ENCODE peak calls at places on chromosomes 1 and 21, in six cellular contexts. H, V, Z, I, E and B are unnamed samples. For H3K36me3, the result is how much of the 10 kb centered on the place peaks cover.

GRCh38 chr1:18938707-18939070 is 17.8 kb downstream of the IFFO2 start:
- DNase-seq in H (no peak), E (no peak), Z (no peak), I (no peak), V (peak), B (no peak)

GRCh38 chr1:17212487-17213121 is 7.7 kb downstream of the PADI1 start:
- DNase-seq in I (no peak), V (peak), H (no peak), E (no peak), Z (no peak), B (no peak)

GRCh38 chr1:20322081-20322824 is 31.6 kb downstream of the VWA5B1 start:
- DNase-seq in H (no peak), I (no peak), V (no peak), E (no peak), Z (no peak), B (no peak)

GRCh38 chr1:234658143-234658542 is 48.2 kb upstream of the IRF2BP2 start:
- DNase-seq in E (no peak), Z (peak), V (no peak), I (no peak), H (peak), B (peak)

GRCh38 chr1:35573198-35573775 is at the start of gene TFAP2E:
- DNase-seq in Z (peak), I (no peak), V (peak), E (no peak), H (peak), B (no peak)

GRCh38 chr1:61184035-61184713 is 101.8 kb downstream of the NFIA start:
- DNase-seq in E (no peak), Z (peak), I (peak), H (peak), V (peak), B (peak)

GRCh38 chr1:62687903-62688686 is at the start of gene DOCK7:
- DNase-seq in H (peak), I (peak), Z (peak), E (peak), V (peak), B (peak)

GRCh38 chr1:173424786-173425407 is 52.2 kb upstream of the PRDX6 start:
- DNase-seq in Z (no peak), H (no peak), V (no peak), I (no peak), E (no peak), B (no peak)

GRCh38 chr1:27066313-27066630 is 53.6 kb upstream of the TENT5B start:
- DNase-seq in H (no peak), Z (no peak), I (no peak), V (no peak), E (no peak), B (no peak)

GRCh38 chr21:39580744-39581143 is 32.0 kb upstream of the B3GALT5 start:
- DNase-seq in Z (no peak), H (no peak), V (no peak), E (no peak), I (no peak), B (no peak)

GRCh38 chr1:241600496-241600901 is 39.7 kb downstream of the CHML start:
- DNase-seq in V (no peak), I (no peak), H (no peak), E (no peak), Z (no peak), B (no peak)

GRCh38 chr1:6922096-6922931 is 137.1 kb downstream of the CAMTA1 start:
- DNase-seq in Z (no peak), H (no peak), E (no peak), V (peak), I (peak), B (no peak)

GRCh38 chr21:29933088-29933487 is 6.7 kb downstream of the GRIK1 start:
- DNase-seq in Z (no peak), E (no peak), I (no peak), V (no peak), H (no peak), B (no peak)

GRCh38 chr1:85361606-85362005 is 85.2 kb upstream of the BCL10 start:
- DNase-seq in V (no peak), Z (no peak), E (no peak), I (no peak), H (no peak), B (no peak)

GRCh38 chr1:218460367-218460766 is 115.2 kb downstream of the TGFB2 start:
- DNase-seq in H (no peak), Z (no peak), I (peak), E (no peak), V (peak), B (no peak)

GRCh38 chr1:244154882-244155531 is 103.9 kb downstream of the ZBTB18 start:
- DNase-seq in H (no peak), I (no peak), Z (no peak), V (peak), E (no peak), B (peak)

GRCh38 chr21:42272984-42273600 is 42.1 kb downstream of the TFF3 start:
- DNase-seq in H (no peak), E (no peak), V (no peak), Z (no peak), I (no peak), B (no peak)

GRCh38 chr1:53015508-53015860 is 46.5 kb upstream of the PODN start:
- DNase-seq in H (no peak), I (no peak), V (no peak), E (no peak), Z (no peak), B (no peak)

GRCh38 chr1:245972476-245972875 is 534.6 kb downstream of the SMYD3 start:
- DNase-seq in H (no peak), V (peak), Z (no peak), E (no peak), I (no peak), B (no peak)

GRCh38 chr1:110502402-110502801 is 16.6 kb downstream of the KCNA10 start:
- DNase-seq in Z (no peak), H (no peak), I (no peak), V (no peak), E (no peak), B (no peak)

GRCh38 chr21:14070968-14071367 is 139.8 kb downstream of the LIPI start:
- DNase-seq in E (no peak), H (no peak), V (no peak), I (no peak), Z (no peak), B (no peak)

GRCh38 chr1:245079021-245079609 is 75.7 kb upstream of the KIF26B start:
- DNase-seq in I (no peak), H (no peak), Z (no peak), E (no peak), V (peak), B (no peak)

GRCh38 chr1:25688390-25689119 is 72.0 kb downstream of the MAN1C1 start:
- DNase-seq in Z (no peak), V (peak), H (no peak), E (no peak), I (no peak), B (no peak)

GRCh38 chr1:153883223-153883622 is 39.5 kb downstream of the GATAD2B start:
- DNase-seq in E (no peak), V (no peak), I (no peak), H (no peak), Z (no peak), B (no peak)

GRCh38 chr1:153886127-153886526 is 36.6 kb downstream of the GATAD2B start:
- DNase-seq in V (no peak), I (no peak), Z (no peak), E (no peak), H (no peak), B (no peak)

GRCh38 chr1:153888518-153888917 is 34.3 kb downstream of the GATAD2B start:
- DNase-seq in E (no peak), V (no peak), I (no peak), Z (no peak), H (no peak), B (no peak)
- H3K36me3 ChIP-seq in E (under half), V (under half), I (under half), Z (under half), H (under half), B (under half)

GRCh38 chr1:227728892-227729143 is 6.3 kb downstream of the JMJD4 start:
- DNase-seq in V (no peak), E (no peak), H (no peak), I (no peak), Z (no peak), B (no peak)
- H3K27ac ChIP-seq in V (no peak), E (peak), H (peak), I (peak), Z (peak), B (peak)

DNA sequence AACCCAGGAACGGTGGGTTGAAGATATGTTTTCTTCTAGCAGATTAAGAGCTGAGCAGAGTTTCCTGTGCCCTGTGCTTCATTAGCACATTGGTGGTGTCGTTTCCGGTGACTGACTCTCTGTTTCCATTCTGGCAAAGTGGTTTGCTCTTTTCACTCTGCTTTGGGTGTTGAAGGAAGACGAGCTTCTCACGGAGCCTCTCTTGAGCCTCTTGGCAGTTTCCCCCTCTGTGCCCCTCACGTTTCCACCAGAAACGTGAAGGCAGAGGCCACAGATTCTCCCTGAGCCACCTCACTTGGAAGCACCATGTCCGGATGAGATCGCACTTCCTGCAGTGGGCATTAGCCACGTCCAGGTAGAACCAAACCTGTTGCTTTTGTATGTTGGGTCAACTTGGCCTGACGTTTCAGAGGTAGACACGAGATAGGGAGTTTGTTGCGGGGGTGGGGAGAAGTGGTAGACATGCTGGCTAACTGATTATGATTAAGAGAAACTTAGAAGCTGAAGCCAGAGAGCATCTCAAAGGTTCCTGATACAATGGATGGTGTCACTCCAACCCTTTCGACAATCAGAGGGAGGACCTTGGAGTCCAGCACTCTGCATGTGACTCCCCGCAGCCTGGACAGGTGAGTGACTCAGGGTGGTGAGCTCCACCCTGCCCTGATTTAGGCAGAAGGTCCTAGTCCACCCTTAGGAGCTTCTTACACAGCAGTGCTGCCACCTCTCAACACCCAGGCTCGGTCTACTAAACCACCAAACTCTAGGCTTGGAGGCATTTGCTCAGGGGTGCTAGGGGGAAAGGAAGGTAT is at the start of gene LAX1:
- DNase-seq in V (no peak), I (no peak), Z (peak), E (no peak), H (no peak), B (no peak)
- TF ChIP-seq EP300 in V (no peak), I (no peak), Z (no peak), E (no peak), H (no peak), B (no peak)

GRCh38 chr1:156212130-156212529 is 677 bp upstream of the PMF1 start:
- DNase-seq in H (no peak), Z (no peak), E (no peak), V (no peak), I (no peak), B (no peak)

GRCh38 chr1:156213644-156213966 is 798 bp downstream of the PMF1 start:
- DNase-seq in I (no peak), E (no peak), V (no peak), H (no peak), Z (no peak), B (no peak)

GRCh38 chr1:156214024-156214748 is 1.4 kb downstream of the PMF1 start:
- DNase-seq in I (no peak), V (no peak), E (no peak), Z (no peak), H (no peak), B (no peak)

GRCh38 chr1:156212833-156213643 is at the start of gene PMF1:
- DNase-seq in E (peak), V (peak), H (peak), I (peak), Z (peak), B (peak)

GRCh38 chr1:156211243-156211642 is 1.6 kb upstream of the PMF1 start:
- DNase-seq in E (no peak), Z (no peak), H (no peak), V (no peak), I (no peak), B (no peak)
- H3K36me3 ChIP-seq in E (under half), Z (under half), H (under half), V (under half), I (under half), B (under half)

DNA sequence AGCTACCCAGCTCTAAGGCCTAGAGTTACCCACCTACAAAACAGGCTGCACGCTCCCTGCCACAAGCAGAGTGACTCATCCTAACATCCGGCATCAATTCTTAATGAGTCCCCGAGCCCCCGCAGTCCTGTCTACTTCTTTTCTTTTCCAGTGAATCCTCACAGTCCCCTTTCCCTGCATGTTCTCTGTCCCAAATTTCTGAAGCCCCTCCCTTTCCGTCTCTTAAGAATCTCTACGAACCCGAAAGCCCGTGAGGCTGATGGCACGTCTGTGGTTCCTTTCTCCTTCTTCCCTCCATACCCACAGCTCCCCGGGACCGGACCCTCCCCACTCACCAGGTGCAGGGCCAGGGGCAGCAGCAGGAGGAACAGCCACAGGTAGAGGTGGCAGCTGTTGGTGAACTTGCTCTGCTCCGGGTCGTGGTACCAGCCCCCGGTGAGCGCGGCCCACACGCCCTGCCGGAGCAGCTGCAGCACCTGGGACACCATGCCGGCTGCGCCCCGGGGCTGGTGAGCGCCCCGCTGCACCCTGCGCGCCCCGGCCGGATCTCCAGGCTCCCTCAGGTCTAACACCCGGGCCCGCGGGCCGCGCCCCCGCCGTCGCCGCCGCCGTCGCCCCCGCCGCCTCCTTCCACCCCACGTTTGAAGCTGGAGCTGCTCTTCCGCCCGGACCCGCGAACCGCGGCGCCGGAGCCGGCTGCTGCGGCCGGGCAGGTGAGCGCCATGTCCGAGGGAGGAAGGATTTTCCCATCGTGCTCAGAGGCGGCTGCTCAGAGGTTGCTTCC is at the start of gene PCNX2:
- DNase-seq in E (no peak), V (peak), H (peak), I (peak), Z (peak), B (no peak)
- H3K27ac ChIP-seq in E (peak), V (peak), H (peak), I (peak), Z (peak), B (peak)

GRCh38 chr1:29893036-29893723 is 656.9 kb downstream of the PTPRU start:
- DNase-seq in H (no peak), I (no peak), Z (no peak), V (peak), E (no peak), B (no peak)
- TF ChIP-seq EP300 in H (no peak), I (no peak), Z (no peak), V (no peak), E (no peak), B (no peak)

GRCh38 chr21:33428669-33429068 is 25.5 kb downstream of the IFNGR2 start:
- DNase-seq in H (no peak), E (no peak), Z (peak), I (no peak), V (no peak), B (no peak)

GRCh38 chr21:33425825-33426224 is 22.6 kb downstream of the IFNGR2 start:
- DNase-seq in V (no peak), H (no peak), I (no peak), E (no peak), Z (no peak), B (no peak)

GRCh38 chr21:33424214-33424613 is 21.0 kb downstream of the IFNGR2 start:
- DNase-seq in I (no peak), Z (no peak), E (no peak), H (no peak), V (no peak), B (no peak)

GRCh38 chr21:33430858-33431257 is 27.6 kb downstream of the IFNGR2 start:
- DNase-seq in H (peak), V (no peak), E (no peak), Z (no peak), I (no peak), B (no peak)

GRCh38 chr21:33427051-33427450 is 23.8 kb downstream of the IFNGR2 start:
- DNase-seq in E (no peak), H (no peak), I (no peak), Z (no peak), V (no peak), B (no peak)
- H3K36me3 ChIP-seq in E (under half), H (half or more), I (under half), Z (half or more), V (under half), B (half or more)

DNA sequence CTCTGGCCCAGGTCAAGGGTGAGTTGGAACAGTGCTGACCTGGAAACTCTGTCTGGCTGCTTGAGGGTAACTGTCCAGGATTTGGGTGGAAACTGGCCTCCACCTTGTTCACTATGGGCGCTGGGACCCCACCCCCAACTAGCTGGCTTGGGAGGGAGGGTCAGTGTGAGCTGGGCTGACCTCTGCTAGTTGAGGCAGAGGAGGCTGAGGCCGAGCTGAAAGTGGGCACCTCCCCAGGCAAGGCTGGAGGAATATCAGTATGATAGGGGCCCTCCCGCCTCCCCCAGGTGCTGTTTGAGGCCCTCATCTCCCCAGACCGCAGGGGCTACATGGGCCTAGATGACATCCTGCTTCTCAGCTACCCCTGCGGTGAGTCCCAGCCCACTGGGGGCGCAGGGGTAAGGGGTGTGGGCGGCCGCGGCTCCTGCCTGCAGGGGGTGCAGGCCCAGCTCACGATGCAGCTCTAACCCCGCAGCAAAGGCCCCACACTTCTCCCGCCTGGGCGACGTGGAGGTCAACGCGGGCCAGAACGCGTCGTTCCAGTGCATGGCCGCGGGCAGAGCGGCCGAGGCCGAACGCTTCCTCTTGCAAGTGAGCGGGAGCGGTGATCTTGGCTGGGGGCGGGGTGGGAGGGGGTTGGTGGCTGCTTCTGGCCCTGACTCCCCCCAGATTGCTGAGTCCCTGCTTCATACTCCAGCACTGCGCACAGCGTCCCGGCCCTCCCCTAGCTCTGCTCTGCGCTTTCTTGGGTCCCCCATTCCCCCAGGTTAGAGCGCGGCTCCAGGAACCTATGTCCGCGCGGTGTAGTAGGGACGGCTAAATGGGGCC is 22.9 kb downstream of the PTPRU start:
- DNase-seq in H (no peak), Z (no peak), I (no peak), E (no peak), V (peak), B (no peak)
- H3K27ac ChIP-seq in H (no peak), Z (no peak), I (no peak), E (no peak), V (no peak), B (peak)

DNA sequence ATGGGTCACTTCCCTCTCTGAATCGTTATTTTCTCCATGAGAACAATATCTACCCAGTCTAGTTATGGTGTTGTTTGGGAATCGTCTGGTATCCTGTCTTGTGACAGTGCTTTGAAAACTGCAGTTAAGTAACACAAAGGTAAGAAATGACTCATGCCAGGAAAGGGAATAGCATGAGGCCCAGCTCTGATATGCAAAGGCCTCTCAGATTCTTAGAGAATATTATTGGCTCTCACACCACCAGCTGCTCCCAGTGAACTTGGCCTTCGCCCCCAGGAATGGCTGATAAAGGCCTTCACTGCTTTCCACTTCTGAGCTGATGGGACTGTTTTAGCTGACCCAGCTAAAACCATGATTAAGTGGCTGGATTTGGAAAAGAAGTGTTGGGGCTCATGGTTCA is 27.1 kb downstream of the NEK2 start:
- DNase-seq in I (no peak), H (no peak), V (no peak), E (no peak), Z (no peak), B (no peak)
- TF ChIP-seq EP300 in I (no peak), H (no peak), V (no peak), E (no peak), Z (no peak), B (no peak)